ENCODE peak calls at places on chromosome 1, in five cellular contexts. J is heart right ventricle, K is aorta, T is GM23248, V is hepatocyte. W is an unnamed sample. For H3K9me3, the result is how much of the 10 kb centered on the place peaks cover.

GRCh38 chr1:200934676-200935245 is 40.1 kb downstream of the INAVA start:
- DNase-seq in J (no peak), V (no peak), T (no peak), K (no peak), W (no peak)

GRCh38 chr1:243550276-243550675 is 294.4 kb downstream of the SDCCAG8 start:
- DNase-seq in K (no peak), T (peak), J (no peak), V (no peak), W (no peak)

GRCh38 chr1:17892225-17892624 is 137.1 kb downstream of the ACTL8 start:
- DNase-seq in J (peak), V (no peak), K (no peak), T (no peak), W (no peak)

GRCh38 chr1:100441651-100442050 is 89.3 kb downstream of the CDC14A start:
- DNase-seq in J (no peak), V (no peak), K (no peak), T (no peak), W (no peak)

GRCh38 chr1:213260322-213261075 is 209.5 kb downstream of the RPS6KC1 start:
- DNase-seq in T (no peak), K (no peak), J (no peak), V (no peak), W (no peak)

GRCh38 chr1:177021741-177022140 is 142.8 kb downstream of the ASTN1 start:
- DNase-seq in V (no peak), J (no peak), K (no peak), T (no peak), W (no peak)

GRCh38 chr1:30196872-30197615 is 526.3 kb downstream of the MATN1 start:
- DNase-seq in V (no peak), K (peak), T (peak), J (no peak), W (no peak)

GRCh38 chr1:46655848-46656247 is 12.3 kb downstream of the ATPAF1 start:
- DNase-seq in V (no peak), J (no peak), T (no peak), K (no peak), W (no peak)

DNA sequence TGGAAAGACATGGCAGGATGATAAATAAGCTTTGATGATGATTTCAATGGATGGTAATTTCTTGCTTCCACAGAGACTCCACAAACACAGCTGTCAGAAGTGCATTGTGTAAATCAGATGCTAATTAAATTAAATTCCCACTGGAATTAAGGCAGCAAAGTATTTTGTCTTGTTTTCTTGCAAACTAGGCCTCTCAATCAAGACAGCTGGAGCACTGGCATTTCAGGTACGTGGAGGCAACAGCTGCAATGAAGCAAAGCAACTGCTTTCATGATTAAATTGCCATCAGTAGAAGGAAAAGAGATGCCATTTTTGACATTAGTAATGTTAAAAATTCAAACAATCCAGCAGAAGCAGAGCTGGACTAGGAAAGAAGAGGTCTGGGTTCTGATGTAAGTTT is 24.2 kb downstream of the FAM177B start:
- DNase-seq in V (no peak), T (no peak), K (no peak), J (no peak), W (no peak)
- H3K9me3 ChIP-seq in V (under half), T (under half), K (under half), J (under half), W (under half)

GRCh38 chr1:227654858-227655752 is 80.0 kb downstream of the JMJD4 start:
- DNase-seq in V (no peak), K (no peak), T (no peak), J (no peak), W (no peak)

DNA sequence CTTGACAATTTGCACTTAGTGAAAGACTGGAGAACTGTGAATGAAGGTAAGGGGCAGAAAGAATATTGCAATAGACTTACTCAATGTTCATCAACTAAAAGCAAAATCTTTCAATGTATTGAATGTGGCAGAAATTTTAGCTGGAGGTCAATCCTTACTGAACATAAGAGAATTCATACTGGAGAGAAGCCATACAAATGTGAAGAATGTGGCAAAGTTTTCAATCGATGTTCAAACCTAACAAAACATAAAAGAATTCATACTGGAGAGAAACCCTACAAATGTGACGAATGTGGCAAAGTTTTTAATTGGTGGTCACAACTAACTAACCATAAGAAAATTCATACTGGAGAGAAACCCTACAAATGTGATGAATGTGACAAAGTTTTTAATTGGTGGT is 80.7 kb downstream of the JMJD4 start:
- DNase-seq in J (no peak), T (no peak), K (no peak), V (no peak), W (no peak)
- H3K9me3 ChIP-seq in J (half or more), T (under half), K (under half), V (half or more), W (half or more)

DNA sequence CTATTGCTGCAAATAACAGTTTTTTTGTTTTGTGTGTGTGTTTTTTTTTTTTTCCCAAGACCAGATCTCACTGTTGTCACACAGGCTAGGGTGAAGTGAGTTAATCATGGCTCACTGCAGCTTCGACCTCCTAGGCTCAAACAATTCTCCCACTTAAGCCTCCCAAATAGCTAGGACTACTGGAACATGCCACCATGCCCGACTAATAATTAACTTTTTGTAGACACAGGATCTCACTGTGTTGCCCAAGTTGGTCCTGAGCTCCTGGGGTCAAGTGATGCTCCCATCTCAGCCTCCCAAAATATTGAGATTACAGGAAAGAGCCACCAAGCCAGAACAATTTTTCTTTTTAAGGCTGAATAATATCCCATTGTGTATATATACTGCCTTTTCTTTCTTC is 34.9 kb downstream of the DRAM2 start:
- DNase-seq in K (no peak), T (no peak), V (no peak), J (no peak), W (no peak)
- H3K9me3 ChIP-seq in K (under half), T (under half), V (under half), J (under half), W (under half)

DNA sequence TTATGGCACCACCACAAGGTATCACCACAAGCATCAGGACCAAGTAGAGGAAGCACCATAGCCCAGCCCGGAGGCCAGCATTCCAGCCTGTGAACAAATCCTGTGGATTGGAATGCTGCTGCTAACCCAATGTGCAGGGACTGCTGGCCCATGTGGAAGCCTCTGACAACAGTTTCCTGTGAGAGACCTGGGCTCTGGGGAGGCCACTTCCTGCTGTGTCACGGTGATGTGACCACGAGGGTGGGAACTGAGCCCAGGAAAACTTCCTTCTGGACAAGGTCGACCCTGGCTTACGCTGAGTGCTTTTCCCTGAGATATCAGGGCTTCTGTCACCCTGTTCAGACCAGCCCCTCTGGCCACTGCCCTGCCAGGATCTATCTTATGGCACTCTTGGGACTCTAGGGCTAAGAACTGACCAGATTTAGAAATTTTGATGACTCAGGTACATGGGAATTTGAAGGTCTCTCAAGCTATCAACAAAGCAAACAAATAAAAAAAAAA is 88.3 kb upstream of the NGF start:
- DNase-seq in K (peak), J (peak), T (peak), V (peak), W (no peak)
- H3K9me3 ChIP-seq in K (under half), J (under half), T (under half), V (under half), W (under half)

DNA sequence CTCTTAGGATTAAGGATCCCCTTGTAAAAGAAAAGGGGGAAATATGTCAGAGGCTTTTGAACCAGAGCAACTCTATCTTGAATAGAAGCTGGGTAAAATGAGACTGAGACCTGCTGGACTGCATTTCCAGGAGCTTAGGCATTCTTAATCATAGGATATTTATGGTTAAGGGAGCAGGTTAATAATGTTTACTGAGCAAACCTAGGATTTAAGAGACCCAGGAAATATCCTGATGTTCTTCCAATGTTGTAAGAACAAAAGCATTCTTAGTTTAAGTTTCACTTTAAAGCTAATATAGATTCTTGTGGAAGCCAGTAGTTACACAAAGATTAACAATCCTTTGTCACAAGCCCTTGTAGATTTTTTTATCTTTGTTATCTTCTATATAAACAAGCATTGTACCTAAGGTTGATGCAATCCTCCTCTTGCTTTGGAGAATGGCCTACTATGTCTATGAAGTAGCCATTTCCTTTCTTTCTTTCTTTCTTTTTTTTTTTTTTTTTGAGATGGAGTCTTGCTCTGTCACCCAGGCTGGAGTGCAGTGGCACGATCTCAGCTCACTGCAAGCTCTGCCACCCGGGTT is 570.2 kb upstream of the BEND5 start:
- DNase-seq in J (no peak), T (no peak), V (no peak), K (no peak), W (no peak)
- H3K9me3 ChIP-seq in J (under half), T (under half), V (under half), K (under half), W (under half)

W was measured in T-helper 17 cell.